ENCODE peak calls at places on chromosome 6, in nine cellular contexts. M, P, N, X, F, C, H, Q and K are unnamed samples.

GRCh38 chr6:17983712-17984111 is 3.7 kb downstream of the KIF13A start:
- DNase-seq in Q (no peak), H (no peak), X (no peak), F (no peak), M (no peak), P (no peak), N (no peak), C (no peak), K (no peak)

GRCh38 chr6:27478141-27478705 is 5.3 kb upstream of the ZNF184 start:
- DNase-seq in P (no peak), F (peak), X (peak), Q (peak), C (no peak), M (no peak), N (peak), H (no peak), K (no peak)

GRCh38 chr6:158313989-158314388 is 1.7 kb downstream of the TULP4 start:
- DNase-seq in N (no peak), M (no peak), X (no peak), Q (no peak), P (no peak), H (no peak), F (no peak), C (no peak), K (no peak)

GRCh38 chr6:149364558-149364957 is 35.5 kb upstream of the SUMO4 start:
- DNase-seq in C (no peak), Q (no peak), F (no peak), N (no peak), H (no peak), P (no peak), X (no peak), M (no peak), K (no peak)

GRCh38 chr6:95292011-95292410 is 285.3 kb upstream of the MANEA start:
- DNase-seq in Q (no peak), C (no peak), F (no peak), N (no peak), M (no peak), X (no peak), P (no peak), H (no peak), K (no peak)

GRCh38 chr6:17081860-17082508 is 19.9 kb upstream of the STMND1 start:
- DNase-seq in N (no peak), Q (no peak), C (no peak), X (no peak), H (no peak), P (no peak), F (no peak), M (no peak), K (no peak)

GRCh38 chr6:144659735-144660246 is 374.7 kb downstream of the UTRN start:
- DNase-seq in X (no peak), F (peak), Q (no peak), N (peak), H (no peak), M (no peak), P (no peak), C (no peak), K (no peak)

GRCh38 chr6:88165877-88166492 is at the start of gene CNR1:
- DNase-seq in P (no peak), N (peak), Q (peak), X (peak), H (peak), M (no peak), C (no peak), F (peak), K (no peak)

GRCh38 chr6:140044626-140045025 is 670.2 kb upstream of the CITED2 start:
- DNase-seq in P (no peak), X (no peak), H (no peak), C (no peak), M (no peak), F (no peak), N (no peak), Q (no peak), K (no peak)

GRCh38 chr6:140041571-140042332 is 667.3 kb upstream of the CITED2 start:
- DNase-seq in X (no peak), M (no peak), F (no peak), N (no peak), H (no peak), C (no peak), P (no peak), Q (no peak), K (no peak)

GRCh38 chr6:140045116-140045515 is 670.7 kb upstream of the CITED2 start:
- DNase-seq in C (no peak), X (no peak), F (no peak), P (no peak), H (no peak), M (no peak), N (no peak), Q (peak), K (no peak)

GRCh38 chr6:140043357-140043756 is 668.9 kb upstream of the CITED2 start:
- DNase-seq in F (peak), N (peak), M (no peak), P (no peak), H (no peak), C (peak), X (peak), Q (peak), K (no peak)

DNA sequence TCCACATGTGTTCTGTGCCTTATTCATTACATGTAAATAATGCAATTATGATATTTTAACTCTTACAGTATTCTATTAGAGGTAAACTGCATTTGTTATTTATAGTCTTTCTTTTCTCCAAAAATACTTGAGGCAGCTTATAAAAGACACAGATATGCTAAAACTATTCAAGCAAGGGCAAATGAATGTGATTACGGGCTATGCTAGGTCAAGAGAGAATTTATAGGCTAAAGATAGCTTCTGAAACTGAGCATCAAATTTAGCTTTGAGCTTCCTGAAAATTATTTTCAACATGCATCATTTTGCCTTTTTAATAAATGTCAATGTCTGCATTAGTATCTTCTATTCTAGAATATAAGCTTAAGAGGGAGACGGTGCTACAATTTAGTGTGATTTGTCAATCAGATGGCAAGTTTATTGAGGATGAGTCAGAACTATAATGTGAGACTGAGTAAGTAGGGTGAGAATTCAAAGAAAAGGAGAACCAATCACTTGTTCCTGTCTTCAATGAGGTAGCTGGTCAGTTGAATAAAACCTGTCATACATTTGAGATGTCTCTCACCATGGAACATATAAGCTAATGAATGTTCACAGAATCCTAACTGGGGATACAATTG is 669.4 kb upstream of the CITED2 start:
- DNase-seq in F (peak), H (no peak), N (peak), X (peak), P (no peak), M (no peak), Q (peak), C (no peak), K (no peak)
- H3K4me3 ChIP-seq in F (no peak), H (no peak), N (no peak), X (no peak), P (no peak), M (no peak), Q (no peak), C (no peak), K (no peak)

GRCh38 chr6:41653642-41654432 is 15.6 kb downstream of the MDFI start:
- DNase-seq in M (no peak), P (no peak), F (no peak), C (no peak), N (no peak), X (no peak), Q (no peak), H (no peak), K (no peak)
- TF ChIP-seq CTCF in M (no peak), P (no peak), F (no peak), C (no peak), N (no peak), X (no peak), Q (no peak), H (no peak), K (no peak)

GRCh38 chr6:28920281-28920680 is 3.5 kb downstream of the TRIM27 start:
- DNase-seq in X (no peak), P (no peak), N (no peak), H (no peak), F (no peak), M (no peak), C (no peak), Q (no peak), K (no peak)
- H3K4me3 ChIP-seq in X (no peak), P (no peak), N (no peak), H (no peak), F (no peak), M (no peak), C (no peak), Q (no peak), K (no peak)

GRCh38 chr6:127567476-127567875 is 9.5 kb upstream of the C6orf58 start:
- DNase-seq in M (no peak), N (no peak), Q (no peak), C (no peak), F (no peak), H (no peak), P (no peak), X (no peak), K (no peak)
- TF ChIP-seq CTCF in M (no peak), N (no peak), Q (no peak), C (no peak), F (no peak), H (no peak), P (no peak), X (no peak), K (no peak)

GRCh38 chr6:24931752-24932691 is 3.7 kb downstream of the RIPOR2 start:
- DNase-seq in M (no peak), H (no peak), Q (peak), X (peak), F (peak), P (no peak), N (peak), C (no peak), K (peak)

GRCh38 chr6:24927985-24928735 is 7.6 kb downstream of the RIPOR2 start:
- DNase-seq in N (peak), P (no peak), F (peak), X (peak), Q (no peak), M (no peak), C (peak), H (no peak), K (no peak)

GRCh38 chr6:24929255-24929654 is 6.5 kb downstream of the RIPOR2 start:
- DNase-seq in Q (no peak), P (no peak), F (no peak), N (no peak), M (no peak), C (no peak), H (no peak), X (no peak), K (peak)

GRCh38 chr6:24931296-24931695 is 4.5 kb downstream of the RIPOR2 start:
- DNase-seq in C (no peak), H (no peak), M (no peak), N (peak), X (no peak), F (peak), P (no peak), Q (no peak), K (no peak)

GRCh38 chr6:24930386-24930785 is 5.4 kb downstream of the RIPOR2 start:
- DNase-seq in F (peak), P (no peak), C (peak), H (no peak), X (peak), N (peak), M (no peak), Q (no peak), K (no peak)
- H3K4me3 ChIP-seq in F (no peak), P (no peak), C (no peak), H (no peak), X (no peak), N (no peak), M (no peak), Q (no peak), K (no peak)

DNA sequence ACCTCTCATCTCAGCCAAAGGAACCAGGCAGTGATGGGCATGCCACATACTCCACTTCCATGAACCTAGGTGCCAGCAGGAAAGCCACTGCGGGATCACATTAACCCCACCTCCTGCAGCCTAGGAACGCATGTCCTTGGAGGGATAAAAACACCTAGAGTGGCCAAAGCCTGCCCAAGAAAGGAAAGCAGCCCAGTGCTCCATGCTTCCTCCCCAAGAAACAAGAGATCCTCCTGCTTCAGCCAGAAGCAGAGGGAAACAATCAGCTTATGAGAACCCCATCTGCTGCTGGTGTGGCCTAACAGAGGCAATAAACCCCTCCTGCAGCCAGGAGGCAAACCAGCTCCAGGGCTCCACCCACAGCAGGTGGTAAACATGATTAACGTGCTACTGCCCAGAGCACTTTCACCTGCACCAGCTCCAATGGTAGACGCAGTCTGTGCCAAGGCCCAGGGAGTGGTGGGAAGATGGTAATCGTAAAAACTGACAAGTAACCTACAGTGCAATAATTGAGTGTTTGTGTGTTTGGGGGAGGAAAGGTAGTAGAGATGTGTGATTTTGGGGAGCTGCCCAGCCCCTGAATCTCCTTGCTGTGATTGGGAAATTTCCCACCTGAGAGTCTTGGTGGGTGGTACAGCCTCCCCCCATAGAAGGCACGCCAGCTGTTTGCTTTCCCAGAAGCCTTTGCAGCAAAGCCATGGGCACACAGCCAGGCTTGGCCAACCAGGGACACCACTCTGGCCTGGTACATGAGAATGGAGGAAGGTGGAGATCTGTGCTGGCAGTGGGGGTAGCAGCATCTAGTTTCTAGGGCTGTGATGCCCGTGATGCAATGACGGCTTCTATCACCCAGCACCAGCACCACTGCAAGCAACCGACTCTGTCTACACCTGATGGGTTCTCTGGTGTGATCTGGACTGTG is 50.6 kb upstream of the TBC1D7 start:
- DNase-seq in N (no peak), F (no peak), H (no peak), X (no peak), M (no peak), Q (no peak), C (no peak), P (no peak), K (no peak)
- TF ChIP-seq CTCF in N (no peak), F (no peak), H (no peak), X (no peak), M (no peak), Q (no peak), C (no peak), P (no peak), K (no peak)

GRCh38 chr6:118283759-118284158 is 264.3 kb upstream of the PLN start:
- DNase-seq in F (peak), H (no peak), M (no peak), Q (peak), X (peak), N (peak), C (no peak), P (no peak), K (peak)
- H3K4me3 ChIP-seq in F (no peak), H (peak), M (no peak), Q (no peak), X (no peak), N (peak), C (no peak), P (no peak), K (no peak)

DNA sequence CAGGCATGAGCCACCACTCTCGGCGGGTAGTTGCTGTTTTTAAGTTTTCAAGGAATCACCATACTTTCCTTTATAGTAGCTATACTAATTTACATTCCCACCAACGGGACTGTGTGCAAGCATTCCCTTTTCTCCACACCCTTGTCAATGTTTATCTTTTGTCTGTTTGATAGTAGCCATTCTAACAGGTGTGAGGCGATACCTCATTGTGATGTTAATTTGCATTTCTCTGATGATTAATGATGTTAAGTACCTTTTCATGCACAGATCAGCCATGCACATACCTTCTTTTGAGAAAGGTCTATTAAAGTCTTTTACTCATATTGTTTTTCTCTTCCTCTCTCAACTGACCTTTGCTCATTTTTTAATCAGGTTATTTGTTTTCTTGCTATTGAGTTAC is 43.0 kb upstream of the CCND3 start:
- DNase-seq in M (no peak), F (no peak), N (no peak), H (no peak), C (no peak), P (no peak), Q (peak), X (no peak), K (no peak)
- TF ChIP-seq CTCF in M (no peak), F (no peak), N (no peak), H (no peak), C (no peak), P (no peak), Q (no peak), X (no peak), K (no peak)